ENCODE peak calls at places on chromosome 16, in five cellular contexts. One of them, this sample, is unnamed.

GRCh38 chr16:1534021-1535020 is 855 bp downstream of the TMEM204 start:
- DNase-seq in ovary: no peak
- DNase-seq in AG04450: no peak
- DNase-seq in aorta: no peak
- DNase-seq in A673: no peak
- DNase-seq in this sample: no peak

GRCh38 chr16:10172848-10173655 is 9.2 kb downstream of the GRIN2A start:
- DNase-seq in A673: no peak
- DNase-seq in aorta: no peak
- DNase-seq in AG04450: no peak
- DNase-seq in ovary: no peak
- DNase-seq in this sample: no peak

GRCh38 chr16:82195917-82196494 is 26.0 kb upstream of the MPHOSPH6 start:
- DNase-seq in ovary: no peak
- DNase-seq in aorta: no peak
- DNase-seq in A673: no peak
- DNase-seq in AG04450: no peak
- DNase-seq in this sample: no peak

GRCh38 chr16:1990336-1991134 is 765 bp downstream of the SYNGR3 start:
- DNase-seq in aorta: no peak
- DNase-seq in ovary: no peak
- DNase-seq in AG04450: no peak
- DNase-seq in A673: no peak
- DNase-seq in this sample: no peak

GRCh38 chr16:46743232-46743719 is 4.9 kb downstream of the MYLK3 start:
- DNase-seq in ovary: no peak
- DNase-seq in A673: no peak
- DNase-seq in AG04450: no peak
- DNase-seq in aorta: peak
- DNase-seq in this sample: no peak

GRCh38 chr16:924806-925205 is 46.0 kb downstream of the LMF1 start:
- DNase-seq in A673: no peak
- DNase-seq in AG04450: no peak
- DNase-seq in ovary: no peak
- DNase-seq in aorta: no peak
- DNase-seq in this sample: no peak

GRCh38 chr16:2084688-2085625 is 37.2 kb downstream of the TSC2 start:
- DNase-seq in ovary: no peak
- DNase-seq in AG04450: no peak
- DNase-seq in A673: no peak
- DNase-seq in aorta: no peak
- DNase-seq in this sample: no peak

GRCh38 chr16:57818377-57819055 is 16.2 kb upstream of the KIFC3 start:
- DNase-seq in ovary: no peak
- DNase-seq in AG04450: no peak
- DNase-seq in aorta: no peak
- DNase-seq in A673: no peak
- DNase-seq in this sample: no peak

GRCh38 chr16:27231692-27232060 is 28.4 kb downstream of the KDM8 start:
- DNase-seq in A673: no peak
- DNase-seq in ovary: no peak
- DNase-seq in AG04450: no peak
- DNase-seq in aorta: no peak
- DNase-seq in this sample: no peak

GRCh38 chr16:28491080-28491969 is 549 bp downstream of the CLN3 start:
- DNase-seq in ovary: peak
- DNase-seq in A673: peak
- DNase-seq in aorta: peak
- DNase-seq in AG04450: no peak
- DNase-seq in this sample: no peak

GRCh38 chr16:15592324-15592723 is 50.6 kb downstream of the MARF1 start:
- DNase-seq in aorta: no peak
- DNase-seq in A673: no peak
- DNase-seq in AG04450: no peak
- DNase-seq in ovary: no peak
- DNase-seq in this sample: no peak

GRCh38 chr16:1723450-1724147 is 17.6 kb downstream of the MAPK8IP3 start:
- DNase-seq in aorta: no peak
- DNase-seq in AG04450: no peak
- DNase-seq in ovary: no peak
- DNase-seq in A673: peak
- DNase-seq in this sample: no peak

GRCh38 chr16:51165043-51165442 is 14.0 kb upstream of the SALL1 start:
- DNase-seq in ovary: no peak
- DNase-seq in A673: no peak
- DNase-seq in aorta: no peak
- DNase-seq in AG04450: no peak
- DNase-seq in this sample: no peak

GRCh38 chr16:68737730-68738590 is 868 bp downstream of the CDH1 start:
- DNase-seq in aorta: no peak
- DNase-seq in ovary: peak
- DNase-seq in AG04450: no peak
- DNase-seq in A673: no peak
- DNase-seq in this sample: no peak

GRCh38 chr16:75379911-75380847 is 53.1 kb downstream of the CFDP1 start:
- DNase-seq in A673: no peak
- DNase-seq in ovary: no peak
- DNase-seq in AG04450: no peak
- DNase-seq in aorta: no peak
- DNase-seq in this sample: peak

GRCh38 chr16:66359811-66360608 is 6.5 kb upstream of the CDH5 start:
- DNase-seq in ovary: no peak
- DNase-seq in aorta: no peak
- DNase-seq in A673: no peak
- DNase-seq in AG04450: no peak
- DNase-seq in this sample: no peak

GRCh38 chr16:83552193-83552592 is 255.6 kb upstream of the HSBP1 start:
- DNase-seq in A673: peak
- DNase-seq in ovary: no peak
- DNase-seq in AG04450: no peak
- DNase-seq in aorta: no peak
- DNase-seq in this sample: no peak

GRCh38 chr16:79307214-79307613 is 293.3 kb downstream of the MAF start:
- DNase-seq in aorta: peak
- DNase-seq in A673: no peak
- DNase-seq in ovary: no peak
- DNase-seq in AG04450: no peak
- DNase-seq in this sample: no peak

GRCh38 chr16:89015271-89015859 is 38.4 kb upstream of the CBFA2T3 start:
- DNase-seq in AG04450: no peak
- DNase-seq in ovary: no peak
- DNase-seq in aorta: peak
- DNase-seq in A673: no peak
- DNase-seq in this sample: no peak

GRCh38 chr16:72300892-72301291 is 128.9 kb upstream of the PMFBP1 start:
- DNase-seq in aorta: no peak
- DNase-seq in AG04450: no peak
- DNase-seq in A673: no peak
- DNase-seq in ovary: no peak
- DNase-seq in this sample: no peak

GRCh38 chr16:64356267-64356666 is 765.6 kb downstream of the CDH11 start:
- DNase-seq in ovary: no peak
- DNase-seq in aorta: no peak
- DNase-seq in AG04450: peak
- DNase-seq in A673: peak
- DNase-seq in this sample: no peak

GRCh38 chr16:7423436-7423941 is 90.8 kb downstream of the RBFOX1 start:
- DNase-seq in aorta: no peak
- DNase-seq in AG04450: no peak
- DNase-seq in A673: no peak
- DNase-seq in ovary: no peak
- DNase-seq in this sample: no peak

GRCh38 chr16:17454331-17454730 is 16.4 kb downstream of the XYLT1 start:
- DNase-seq in ovary: no peak
- DNase-seq in aorta: no peak
- DNase-seq in AG04450: no peak
- DNase-seq in A673: no peak
- DNase-seq in this sample: no peak

GRCh38 chr16:79601978-79602609 is 1.6 kb upstream of the MAF start:
- DNase-seq in ovary: peak
- DNase-seq in AG04450: peak
- DNase-seq in aorta: peak
- DNase-seq in A673: peak
- DNase-seq in this sample: peak

GRCh38 chr16:66885491-66885890 is 5.2 kb downstream of the PDP2 start:
- DNase-seq in aorta: no peak
- DNase-seq in AG04450: no peak
- DNase-seq in A673: no peak
- DNase-seq in ovary: no peak
- DNase-seq in this sample: no peak

GRCh38 chr16:10121496-10121895 is 60.7 kb downstream of the GRIN2A start:
- DNase-seq in AG04450: no peak
- DNase-seq in ovary: no peak
- DNase-seq in aorta: no peak
- DNase-seq in A673: no peak
- DNase-seq in this sample: no peak

GRCh38 chr16:67000384-67001158 is 12.2 kb downstream of the CES4A start:
- DNase-seq in ovary: peak
- DNase-seq in AG04450: no peak
- DNase-seq in A673: no peak
- DNase-seq in aorta: peak
- DNase-seq in this sample: peak

GRCh38 chr16:57970971-57971370 is at the start of gene CNGB1:
- DNase-seq in ovary: no peak
- DNase-seq in A673: no peak
- DNase-seq in aorta: no peak
- DNase-seq in AG04450: no peak
- DNase-seq in this sample: no peak

GRCh38 chr16:84454611-84455010 is 49.8 kb downstream of the MEAK7 start:
- DNase-seq in ovary: no peak
- DNase-seq in aorta: no peak
- DNase-seq in A673: no peak
- DNase-seq in AG04450: no peak
- DNase-seq in this sample: no peak

GRCh38 chr16:85600078-85600477 is 13.0 kb upstream of the GSE1 start:
- DNase-seq in AG04450: no peak
- DNase-seq in A673: no peak
- DNase-seq in ovary: no peak
- DNase-seq in aorta: no peak
- DNase-seq in this sample: no peak
- H3K27ac ChIP-seq in AG04450: peak
- H3K27ac ChIP-seq in A673: no peak
- H3K27ac ChIP-seq in ovary: no peak
- H3K27ac ChIP-seq in aorta: no peak
- H3K27ac ChIP-seq in this sample: no peak

DNA sequence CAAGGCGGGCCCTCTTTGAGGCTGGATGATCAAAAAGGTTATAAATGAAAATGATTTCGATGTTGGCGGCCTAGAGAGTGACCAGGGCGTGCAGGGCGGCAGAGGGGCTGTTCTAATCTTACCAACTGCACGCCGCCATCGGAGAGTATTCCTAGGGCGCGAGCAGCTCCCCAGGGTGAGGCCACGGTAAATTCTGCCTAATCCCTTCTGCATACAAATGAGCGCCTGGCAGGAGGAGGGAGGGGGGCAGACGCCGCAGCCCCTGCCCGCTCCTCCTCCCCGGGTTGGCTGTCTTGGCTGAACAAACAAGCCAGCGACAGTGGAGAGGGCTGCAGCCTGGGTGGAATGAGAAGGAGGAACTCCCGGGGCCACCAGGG is 183.5 kb downstream of the C16orf78 start:
- DNase-seq in aorta: no peak
- DNase-seq in ovary: no peak
- DNase-seq in A673: peak
- DNase-seq in AG04450: no peak
- DNase-seq in this sample: no peak
- H3K27ac ChIP-seq in aorta: no peak
- H3K27ac ChIP-seq in ovary: no peak
- H3K27ac ChIP-seq in A673: peak
- H3K27ac ChIP-seq in AG04450: no peak
- H3K27ac ChIP-seq in this sample: no peak

GRCh38 chr16:4411684-4412083 is 4.7 kb downstream of the CORO7 start:
- DNase-seq in AG04450: no peak
- DNase-seq in aorta: peak
- DNase-seq in A673: no peak
- DNase-seq in ovary: peak
- DNase-seq in this sample: no peak
- H3K27ac ChIP-seq in AG04450: peak
- H3K27ac ChIP-seq in aorta: no peak
- H3K27ac ChIP-seq in A673: no peak
- H3K27ac ChIP-seq in ovary: no peak
- H3K27ac ChIP-seq in this sample: no peak

GRCh38 chr16:56748826-56749225 is 18.9 kb downstream of the NUP93 start:
- DNase-seq in ovary: no peak
- DNase-seq in AG04450: no peak
- DNase-seq in aorta: no peak
- DNase-seq in A673: no peak
- DNase-seq in this sample: no peak
- H3K27ac ChIP-seq in ovary: no peak
- H3K27ac ChIP-seq in AG04450: no peak
- H3K27ac ChIP-seq in aorta: peak
- H3K27ac ChIP-seq in A673: no peak
- H3K27ac ChIP-seq in this sample: no peak

GRCh38 chr16:86395477-86395876 is 114.8 kb upstream of the FOXF1 start:
- DNase-seq in A673: no peak
- DNase-seq in AG04450: no peak
- DNase-seq in ovary: no peak
- DNase-seq in aorta: no peak
- DNase-seq in this sample: no peak

GRCh38 chr16:86396318-86396882 is 113.9 kb upstream of the FOXF1 start:
- DNase-seq in AG04450: peak
- DNase-seq in aorta: no peak
- DNase-seq in A673: peak
- DNase-seq in ovary: no peak
- DNase-seq in this sample: no peak

GRCh38 chr16:86398622-86399021 is 111.7 kb upstream of the FOXF1 start:
- DNase-seq in aorta: no peak
- DNase-seq in ovary: no peak
- DNase-seq in A673: no peak
- DNase-seq in AG04450: peak
- DNase-seq in this sample: no peak

GRCh38 chr16:86398201-86398600 is 112.1 kb upstream of the FOXF1 start:
- DNase-seq in AG04450: no peak
- DNase-seq in ovary: no peak
- DNase-seq in A673: no peak
- DNase-seq in aorta: no peak
- DNase-seq in this sample: no peak

GRCh38 chr16:86396918-86397317 is 113.4 kb upstream of the FOXF1 start:
- DNase-seq in AG04450: peak
- DNase-seq in aorta: no peak
- DNase-seq in A673: peak
- DNase-seq in ovary: no peak
- DNase-seq in this sample: no peak
- H3K27ac ChIP-seq in AG04450: peak
- H3K27ac ChIP-seq in aorta: no peak
- H3K27ac ChIP-seq in A673: peak
- H3K27ac ChIP-seq in ovary: no peak
- H3K27ac ChIP-seq in this sample: no peak